ENCODE peak calls at places on chromosomes 6 and 20, in six cellular contexts. E is stimulated activated CD8-positive, alpha-beta memory T cell treated with anti-CD3 and anti-CD28 coated beads, Interleukin-4, amount 100 ng/mL, for 1 hour; S is cerebellar cortex; O is head of caudate nucleus; I is H54; R is left cardiac atrium. Q is an unnamed sample.

GRCh38 chr6:52505726-52506501 is 70.9 kb downstream of the TRAM2 start:
- DNase-seq in E (no peak), S (no peak), O (no peak), I (no peak), R (no peak), Q (no peak)

GRCh38 chr20:1946762-1947534 is 46.9 kb downstream of the PDYN start:
- DNase-seq in E (no peak), S (peak; percentile 95), O (no peak), I (no peak), R (peak; percentile 54), Q (peak; percentile 67)

GRCh38 chr6:148932208-148932607 is 185.4 kb downstream of the UST start:
- DNase-seq in E (no peak), S (no peak), O (no peak), I (no peak), R (no peak), Q (no peak)

GRCh38 chr20:42587427-42587826 is 602.3 kb downstream of the PTPRT start:
- DNase-seq in E (no peak), S (no peak), O (no peak), I (no peak), R (no peak), Q (no peak)

GRCh38 chr6:137181876-137182653 is 8.6 kb upstream of the IL22RA2 start:
- DNase-seq in E (no peak), S (no peak), O (no peak), I (no peak), R (no peak), Q (no peak)

GRCh38 chr6:797479-798077 is 104.6 kb upstream of the EXOC2 start:
- DNase-seq in E (no peak), S (peak; percentile 65), O (no peak), I (no peak), R (peak; percentile 29), Q (peak; percentile 55)

GRCh38 chr6:143139239-143139784 is 78.6 kb downstream of the AIG1 start:
- DNase-seq in E (no peak), S (no peak), O (no peak), I (no peak), R (no peak), Q (no peak)

GRCh38 chr6:73631849-73632248 is 21.9 kb downstream of the SLC17A5 start:
- DNase-seq in E (no peak), S (no peak), O (no peak), I (no peak), R (no peak), Q (no peak)

GRCh38 chr20:22729180-22729579 is 144.8 kb upstream of the FOXA2 start:
- DNase-seq in E (no peak), S (no peak), O (no peak), I (no peak), R (no peak), Q (no peak)

GRCh38 chr6:131058236-131058635 is 4.8 kb downstream of the EPB41L2 start:
- DNase-seq in E (no peak), S (no peak), O (no peak), I (no peak), R (no peak), Q (no peak)

GRCh38 chr6:69933239-69933638 is 66.9 kb downstream of the COL19A1 start:
- DNase-seq in E (no peak), S (no peak), O (no peak), I (no peak), R (no peak), Q (no peak)

GRCh38 chr6:130547723-130548122 is 181.9 kb downstream of the TMEM200A start:
- DNase-seq in E (no peak), S (peak; percentile 74), O (no peak), I (no peak), R (no peak), Q (no peak)

GRCh38 chr20:18066421-18067333 is 9.0 kb upstream of the OVOL2 start:
- DNase-seq in E (no peak), S (no peak), O (no peak), I (no peak), R (no peak), Q (no peak)

Q was measured in pons.